ENCODE peak calls at places on chromosomes 2 and 18, in eight cellular contexts. Q, O, W, A, P, B, J and C are unnamed samples.

GRCh38 chr2:235669983-235670962 is 176.4 kb downstream of the AGAP1 start:
- DNase-seq in Q (peak; percentile 75), O (peak; percentile 76), W (peak; percentile 33), A (peak; percentile 50), P (no peak), B (peak; percentile 78), J (peak; percentile 64), C (peak; percentile 39)

GRCh38 chr2:170587937-170588336 is 127.2 kb upstream of the SP5 start:
- DNase-seq in Q (peak; percentile 50), O (no peak), W (no peak), A (no peak), P (no peak), B (no peak), J (peak; percentile 64), C (no peak)

GRCh38 chr2:134429886-134430285 is 176.0 kb downstream of the MGAT5 start:
- DNase-seq in Q (no peak), O (no peak), W (no peak), A (no peak), P (no peak), B (no peak), J (no peak), C (no peak)

GRCh38 chr2:150410809-150411208 is 76.7 kb downstream of the RND3 start:
- DNase-seq in Q (no peak), O (no peak), W (no peak), A (no peak), P (no peak), B (no peak), J (peak; percentile 35), C (no peak)

GRCh38 chr2:191746306-191746705 is 68.4 kb downstream of the NABP1 start:
- DNase-seq in Q (no peak), O (no peak), W (no peak), A (no peak), P (no peak), B (no peak), J (no peak), C (peak; percentile 84)

GRCh38 chr2:110017-110416 is 63.7 kb upstream of the FAM110C start:
- DNase-seq in Q (no peak), O (no peak), W (no peak), A (no peak), P (no peak), B (no peak), J (no peak), C (no peak)

GRCh38 chr2:118748245-118748885 is 99.1 kb downstream of the EN1 start:
- DNase-seq in Q (no peak), O (no peak), W (no peak), A (no peak), P (no peak), B (no peak), J (no peak), C (no peak)

GRCh38 chr2:128604045-128604444 is 285.4 kb upstream of the HS6ST1 start:
- DNase-seq in Q (no peak), O (no peak), W (no peak), A (no peak), P (no peak), B (no peak), J (no peak), C (no peak)

GRCh38 chr2:69385443-69386151 is 1.4 kb downstream of the GFPT1 start:
- DNase-seq in Q (peak; percentile 52), O (no peak), W (no peak), A (no peak), P (peak; percentile 16), B (no peak), J (peak; percentile 9), C (peak; percentile 47)

GRCh38 chr2:181655519-181655918 is 1.4 kb downstream of the CERKL start:
- DNase-seq in Q (no peak), O (no peak), W (no peak), A (no peak), P (no peak), B (no peak), J (no peak), C (no peak)

GRCh38 chr18:45793295-45793965 is 32.0 kb upstream of the SIGLEC15 start:
- DNase-seq in Q (peak; percentile 99), O (no peak), W (peak; percentile 66), A (no peak), P (no peak), B (no peak), J (peak; percentile 91), C (peak; percentile 81)

GRCh38 chr2:232721261-232721660 is 24.1 kb downstream of the GIGYF2 start:
- DNase-seq in Q (no peak), O (no peak), W (no peak), A (no peak), P (no peak), B (no peak), J (no peak), C (no peak)

GRCh38 chr2:11667866-11668637 is 1.9 kb downstream of the NTSR2 start:
- DNase-seq in Q (no peak), O (no peak), W (no peak), A (no peak), P (no peak), B (no peak), J (no peak), C (no peak)

GRCh38 chr2:201171259-201171814 is 11.6 kb upstream of the CASP10 start:
- DNase-seq in Q (peak; percentile 58), O (no peak), W (no peak), A (no peak), P (no peak), B (no peak), J (no peak), C (no peak)

GRCh38 chr18:23228102-23229051 is 93.1 kb downstream of the CABLES1 start:
- DNase-seq in Q (peak; percentile 40), O (no peak), W (no peak), A (peak; percentile 51), P (peak; percentile 97), B (no peak), J (peak; percentile 29), C (no peak)

GRCh38 chr2:12391097-12391496 is 325.6 kb upstream of the TRIB2 start:
- DNase-seq in Q (no peak), O (no peak), W (no peak), A (no peak), P (no peak), B (no peak), J (no peak), C (no peak)

GRCh38 chr18:32093106-32093511 is 1.4 kb downstream of the RNF138 start:
- DNase-seq in Q (peak; percentile 56), O (peak; percentile 64), W (peak; percentile 27), A (peak; percentile 59), P (peak; percentile 39), B (peak; percentile 66), J (peak; percentile 34), C (peak; percentile 3)

GRCh38 chr2:180334514-180334913 is 327.4 kb upstream of the CWC22 start:
- DNase-seq in Q (no peak), O (no peak), W (no peak), A (no peak), P (peak; percentile 81), B (no peak), J (no peak), C (no peak)

GRCh38 chr2:16302969-16303592 is 362.6 kb downstream of the CYRIA start:
- DNase-seq in Q (no peak), O (no peak), W (no peak), A (no peak), P (no peak), B (no peak), J (no peak), C (no peak)
- H3K4me3 ChIP-seq in Q (no peak overlapping the region), O (no peak overlapping the region), W (no peak overlapping the region), A (no peak overlapping the region), P (no peak overlapping the region), B (no peak overlapping the region), J (no peak overlapping the region), C (no peak overlapping the region)

DNA sequence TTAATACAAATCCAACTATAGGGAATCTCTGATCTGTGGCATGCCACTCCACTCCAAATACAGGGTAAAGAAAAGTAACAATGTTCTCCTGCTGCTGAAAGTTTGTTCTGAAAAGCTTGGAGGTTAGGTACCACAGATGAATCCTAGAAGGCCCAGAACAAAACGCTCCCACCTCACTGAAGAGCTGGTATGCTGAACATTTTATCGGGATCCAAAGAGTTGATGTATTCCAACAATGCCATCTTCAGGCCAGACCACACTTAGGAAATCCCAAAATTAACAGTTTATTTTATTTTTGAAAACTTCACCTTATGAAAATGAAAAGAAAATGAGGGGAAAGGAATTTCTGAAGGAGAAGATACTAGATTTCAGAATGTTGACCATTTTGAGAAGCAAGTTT is 145.1 kb upstream of the CDH19 start:
- DNase-seq in Q (peak; percentile 5), O (no peak), W (no peak), A (no peak), P (no peak), B (no peak), J (peak; percentile 50), C (no peak)
- TF ChIP-seq CTCF in Q (peak; percentile 27), O (no peak), W (peak; percentile 34), A (no peak), P (no peak), B (no peak), J (peak; percentile 65), C (no peak)

GRCh38 chr2:218896501-218897393 is 16.1 kb downstream of the WNT10A start:
- DNase-seq in Q (peak; percentile 69), O (peak; percentile 57), W (peak; percentile 43), A (no peak), P (peak; percentile 76), B (peak; percentile 43), J (peak; percentile 69), C (no peak)
- H3K4me3 ChIP-seq in Q (no peak overlapping the region), O (no peak overlapping the region), W (peak overlapping the region; percentile 23), A (no peak overlapping the region), P (peak overlapping the region; percentile 52), B (no peak overlapping the region), J (peak overlapping the region; percentile 56), C (no peak overlapping the region)

GRCh38 chr2:43241558-43241957 is 15.2 kb upstream of the ZFP36L2 start:
- DNase-seq in Q (no peak), O (no peak), W (no peak), A (no peak), P (no peak), B (peak; percentile 22), J (no peak), C (no peak)

GRCh38 chr2:43238813-43239212 is 12.4 kb upstream of the ZFP36L2 start:
- DNase-seq in Q (no peak), O (no peak), W (no peak), A (no peak), P (no peak), B (no peak), J (no peak), C (no peak)

GRCh38 chr2:43240762-43241150 is 14.3 kb upstream of the ZFP36L2 start:
- DNase-seq in Q (no peak), O (no peak), W (no peak), A (no peak), P (no peak), B (peak; percentile 25), J (no peak), C (no peak)

GRCh38 chr2:43238176-43238575 is 11.8 kb upstream of the ZFP36L2 start:
- DNase-seq in Q (no peak), O (no peak), W (no peak), A (no peak), P (no peak), B (no peak), J (no peak), C (no peak)

GRCh38 chr2:43239981-43240761 is 13.8 kb upstream of the ZFP36L2 start:
- DNase-seq in Q (no peak), O (no peak), W (peak; percentile 28), A (no peak), P (peak; percentile 52), B (no peak), J (peak; percentile 36), C (no peak)
- TF ChIP-seq CTCF in Q (peak; percentile 8), O (no peak), W (no peak), A (no peak), P (no peak), B (no peak), J (peak; percentile 54), C (peak; percentile 20)

GRCh38 chr2:44245068-44245861 is 30.0 kb upstream of the SLC3A1 start:
- DNase-seq in Q (peak; percentile 48), O (no peak), W (no peak), A (no peak), P (no peak), B (no peak), J (peak; percentile 62), C (no peak)
- H3K4me3 ChIP-seq in Q (no peak overlapping the region), O (no peak overlapping the region), W (no peak overlapping the region), A (peak overlapping the region; percentile 46), P (no peak overlapping the region), B (no peak overlapping the region), J (peak overlapping the region; percentile 78), C (no peak overlapping the region)